ENCODE peak calls at places on chromosomes 13 and 19, in four cellular contexts. Y is left ventricle myocardium inferior, M is ovary, I is activated B cell treated with CpG ODN at 0.5 μM for 24 hours. J is an unnamed sample.

GRCh38 chr13:23921451-23921888 is 24.2 kb upstream of the C1QTNF9B start:
- DNase-seq in I (no peak), M (no peak), Y (no peak), J (no peak)

GRCh38 chr19:35045667-35046300 is 4.3 kb downstream of the HPN start:
- DNase-seq in I (no peak), Y (no peak), M (no peak), J (no peak)

GRCh38 chr19:18798384-18799352 is 7.6 kb upstream of the COMP start:
- DNase-seq in M (no peak), I (no peak), Y (no peak), J (no peak)

GRCh38 chr19:1526979-1527649 is 3.2 kb downstream of the PLK5 start:
- DNase-seq in Y (no peak), I (no peak), M (no peak), J (no peak)

GRCh38 chr19:17681505-17682125 is 6.5 kb downstream of the UNC13A start:
- DNase-seq in Y (peak), I (no peak), M (peak), J (no peak)

GRCh38 chr19:1154731-1155351 is 19.2 kb downstream of the SBNO2 start:
- DNase-seq in I (no peak), M (peak), Y (peak), J (no peak)

GRCh38 chr13:30371649-30372265 is 50.5 kb upstream of the UBE2L5 start:
- DNase-seq in I (peak), M (no peak), Y (no peak), J (no peak)

GRCh38 chr13:20428666-20429644 is 96.7 kb downstream of the CRYL1 start:
- DNase-seq in Y (no peak), M (no peak), I (no peak), J (no peak)

GRCh38 chr19:45172173-45172572 is 5.9 kb downstream of the TRAPPC6A start:
- DNase-seq in I (no peak), M (no peak), Y (no peak), J (no peak)

GRCh38 chr19:30227661-30228112 is 144.5 kb upstream of the ZNF536 start:
- DNase-seq in Y (peak), M (peak), I (peak), J (peak)

GRCh38 chr13:51862965-51863364 is 1.2 kb downstream of the CCDC70 start:
- DNase-seq in Y (no peak), I (no peak), M (no peak), J (no peak)

GRCh38 chr13:38657191-38657590 is 29.7 kb upstream of the FREM2 start:
- DNase-seq in M (no peak), Y (no peak), I (no peak), J (no peak)

GRCh38 chr19:38199340-38199739 is 24.7 kb downstream of the DPF1 start:
- DNase-seq in M (no peak), I (no peak), Y (no peak), J (no peak)

GRCh38 chr13:48506092-48506701 is 26.7 kb downstream of the RCBTB2 start:
- DNase-seq in Y (no peak), M (no peak), I (no peak), J (no peak)

GRCh38 chr13:28558567-28558966 is 63.6 kb upstream of the FLT1 start:
- DNase-seq in M (no peak), Y (peak), I (no peak), J (no peak)

GRCh38 chr19:33953592-33953991 is 156.9 kb downstream of the KCTD15 start:
- DNase-seq in Y (no peak), I (no peak), M (no peak), J (no peak)

GRCh38 chr19:51196181-51196580 is 28.7 kb upstream of the CD33 start:
- DNase-seq in I (no peak), Y (no peak), M (no peak), J (no peak)

GRCh38 chr13:68291595-68291994 is 1061.5 kb upstream of the PCDH9 start:
- DNase-seq in M (no peak), Y (no peak), I (no peak), J (no peak)

GRCh38 chr19:8815780-8816179 is 16.3 kb downstream of the ZNF558 start:
- DNase-seq in Y (no peak), I (no peak), M (no peak), J (no peak)

GRCh38 chr19:56880592-56881190 is 40.2 kb upstream of the PEG3 start:
- DNase-seq in I (no peak), M (no peak), Y (no peak), J (no peak)

GRCh38 chr19:2239173-2239572 is 2.5 kb downstream of the SF3A2 start:
- DNase-seq in M (no peak), I (no peak), Y (no peak), J (no peak)

GRCh38 chr19:10329555-10329954 is 3.8 kb downstream of the RAVER1 start:
- DNase-seq in I (no peak), Y (no peak), M (no peak), J (no peak)

GRCh38 chr19:10333758-10334339 is 520 bp upstream of the RAVER1 start:
- DNase-seq in I (no peak), M (peak), Y (no peak), J (no peak)

GRCh38 chr19:10334340-10335148 is 1.2 kb upstream of the RAVER1 start:
- DNase-seq in I (no peak), M (peak), Y (peak), J (peak)

GRCh38 chr19:10332965-10333757 is at the start of gene RAVER1:
- DNase-seq in M (peak), I (peak), Y (peak), J (peak)

DNA sequence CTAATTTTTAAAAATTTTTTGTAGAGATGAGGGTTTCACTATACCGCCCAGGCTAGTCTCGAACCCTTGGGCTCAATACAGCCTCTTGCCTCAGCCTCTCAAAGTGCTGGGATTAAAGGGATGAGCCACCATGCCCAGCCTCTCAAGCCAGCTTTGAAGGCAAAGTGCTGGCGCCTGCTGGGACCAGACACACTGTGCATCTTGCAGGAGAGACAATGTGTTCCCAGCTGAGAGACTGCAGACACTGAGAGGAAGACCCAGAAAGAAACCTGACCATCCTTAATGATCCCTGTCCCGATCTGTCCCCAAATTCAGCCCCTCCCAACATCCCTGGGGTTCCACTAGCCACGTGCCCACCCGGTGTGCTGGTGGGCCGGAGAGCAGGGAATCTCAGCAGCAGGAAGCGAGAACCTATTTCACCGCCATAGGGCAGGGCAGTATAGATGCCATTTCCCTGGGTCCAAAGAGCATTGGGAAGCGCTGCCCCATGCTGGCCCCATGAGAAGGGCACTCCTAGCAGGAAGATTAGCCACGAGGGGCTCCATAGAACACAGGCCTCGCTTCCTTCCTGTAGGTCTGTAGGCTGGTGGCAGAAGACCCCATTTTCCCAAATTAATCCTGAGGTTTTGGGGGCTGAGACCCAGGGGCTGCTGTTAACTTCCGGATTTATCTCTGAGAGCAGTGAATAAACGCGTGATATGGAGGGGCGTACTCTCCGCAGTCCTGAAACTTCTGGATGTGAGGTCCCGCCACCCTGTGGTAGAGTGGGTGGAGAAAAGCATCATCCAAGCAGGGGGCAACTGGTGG is 968 bp downstream of the RAVER1 start:
- DNase-seq in M (no peak), I (no peak), Y (no peak), J (no peak)
- TF ChIP-seq CTCF in M (no peak), I (no peak), Y (no peak), J (peak)

DNA sequence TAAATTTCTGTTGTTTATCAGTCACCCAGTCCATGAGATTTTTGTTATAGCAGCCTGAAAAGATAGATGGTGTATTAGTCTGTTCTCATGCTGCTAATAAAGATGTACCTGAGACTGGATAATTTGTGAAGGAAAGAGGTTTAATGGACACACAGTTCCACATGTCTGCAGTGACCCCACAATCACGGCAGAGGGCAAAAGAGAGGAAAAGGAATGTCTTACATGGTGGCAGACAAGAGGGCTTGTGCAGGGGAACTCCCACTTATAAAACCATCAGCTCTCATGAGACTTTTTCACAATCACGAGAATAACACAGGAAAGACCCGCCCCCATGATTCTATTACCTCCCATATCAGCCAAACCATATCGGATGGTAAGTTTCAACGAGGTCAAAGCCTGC is 309.2 kb downstream of the LIG4 start:
- DNase-seq in Y (no peak), M (no peak), I (no peak), J (no peak)
- TF ChIP-seq CTCF in Y (no peak), M (no peak), I (no peak), J (no peak)

DNA sequence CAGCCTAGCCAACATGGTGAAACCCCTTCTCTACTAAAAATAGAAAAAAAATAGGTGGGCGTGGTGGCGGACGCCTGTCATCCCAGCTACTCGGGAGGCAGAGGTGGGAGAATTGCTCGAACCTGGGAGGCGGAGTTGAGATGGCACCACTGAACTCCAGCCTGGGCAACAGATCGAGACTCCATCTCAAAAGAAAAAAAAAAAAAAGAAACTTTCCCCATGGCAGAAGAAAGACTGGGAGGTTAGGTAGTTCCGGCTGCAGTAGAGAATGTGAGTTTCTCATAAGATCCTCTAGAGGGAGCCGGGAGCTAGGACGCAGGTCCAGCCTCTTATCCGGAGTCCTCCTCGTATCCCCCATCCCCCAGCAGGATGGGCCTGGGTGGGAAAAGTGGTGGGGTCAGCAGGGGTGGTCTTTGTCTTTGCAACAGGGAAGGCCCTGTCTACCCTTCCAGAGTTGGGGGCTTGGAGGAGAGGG is 13.2 kb upstream of the CREB3L3 start:
- DNase-seq in I (peak), Y (no peak), M (no peak), J (no peak)
- TF ChIP-seq CTCF in I (no peak), Y (peak), M (no peak), J (peak)

GRCh38 chr19:11254662-11255061 is 7.7 kb downstream of the DOCK6 start:
- DNase-seq in I (no peak), Y (no peak), M (no peak), J (no peak)
- TF ChIP-seq CTCF in I (no peak), Y (peak), M (no peak), J (no peak)

GRCh38 chr13:46495647-46496046 is 57.3 kb upstream of the LRCH1 start:
- DNase-seq in Y (no peak), I (no peak), M (no peak), J (no peak)

GRCh38 chr13:46495066-46495465 is 57.9 kb upstream of the LRCH1 start:
- DNase-seq in Y (no peak), M (no peak), I (no peak), J (no peak)

GRCh38 chr13:46490129-46490528 is 62.8 kb upstream of the LRCH1 start:
- DNase-seq in I (no peak), M (no peak), Y (no peak), J (no peak)

GRCh38 chr13:46491641-46492040 is 61.3 kb upstream of the LRCH1 start:
- DNase-seq in Y (no peak), I (no peak), M (no peak), J (no peak)

DNA sequence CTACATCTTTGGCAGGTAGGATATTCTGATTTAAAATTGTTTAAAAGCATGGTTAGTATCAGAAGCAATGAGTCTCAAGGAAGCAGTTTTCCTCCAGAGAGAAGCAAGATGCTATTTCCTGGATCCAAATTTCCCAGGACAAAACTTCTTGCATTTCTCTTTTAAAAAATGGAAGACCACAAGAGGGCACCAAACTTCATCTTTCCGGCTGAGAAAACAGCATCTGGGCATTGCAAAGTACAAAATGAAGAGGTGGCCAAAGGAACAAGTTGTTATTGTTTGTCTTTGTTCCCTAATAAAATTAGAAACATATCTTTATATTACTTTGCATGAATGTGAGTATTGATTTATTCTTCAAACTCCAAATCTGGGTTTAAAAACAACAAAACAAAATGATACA is 60.0 kb upstream of the LRCH1 start:
- DNase-seq in M (no peak), Y (no peak), I (no peak), J (no peak)
- TF ChIP-seq CTCF in M (peak), Y (peak), I (peak), J (peak)

DNA sequence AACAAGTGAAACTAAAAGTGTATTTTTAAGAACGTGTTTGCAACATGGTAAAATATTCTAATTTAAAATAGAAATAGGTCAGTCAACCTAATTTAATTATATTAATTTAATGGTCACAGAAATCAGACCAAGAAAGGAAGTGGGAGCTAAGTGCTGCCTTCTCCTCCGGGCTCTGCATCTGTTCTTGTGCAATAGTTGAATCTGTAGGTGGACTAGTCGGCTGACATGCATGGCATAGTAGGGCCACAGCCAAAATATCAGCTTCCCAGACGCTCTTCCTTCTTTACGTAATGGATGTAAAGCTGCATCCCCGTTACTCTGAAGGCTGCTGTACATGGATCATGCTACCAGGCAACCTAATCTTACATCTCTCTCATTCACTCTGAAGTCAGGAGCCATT is 47.3 kb downstream of the COL4A1 start:
- DNase-seq in Y (no peak), M (no peak), I (no peak), J (no peak)
- TF ChIP-seq CTCF in Y (no peak), M (no peak), I (no peak), J (no peak)

GRCh38 chr19:48378194-48378570 is 13.2 kb downstream of the KDELR1 start:
- DNase-seq in Y (no peak), M (no peak), I (no peak), J (no peak)
- TF ChIP-seq CTCF in Y (no peak), M (no peak), I (no peak), J (no peak)